ENCODE peak calls at places on chromosomes 4 and X, in seven cellular contexts. O is lung, Q is ovary, J is uterus, X is transverse colon, V is Peyer's patch, C is tibial artery. I is an unnamed sample. For H3K9me3, the result is how much of the 10 kb centered on the place peaks cover.

GRCh38 chr4:142883433-142883832 is 37.3 kb upstream of the INPP4B start:
- DNase-seq in J (no peak), C (no peak), O (no peak), X (no peak), V (no peak), Q (no peak), I (no peak)

GRCh38 chr4:63937961-63938360 is 471.3 kb downstream of the TECRL start:
- DNase-seq in C (no peak), V (no peak), J (peak), X (no peak), Q (peak), O (no peak), I (no peak)

GRCh38 chrX:38917954-38918353 is 116.7 kb downstream of the MID1IP1 start:
- DNase-seq in X (no peak), O (no peak), Q (no peak), J (no peak), V (no peak), C (no peak), I (no peak)

GRCh38 chr4:83890816-83891215 is 354.9 kb downstream of the GPAT3 start:
- DNase-seq in O (no peak), V (no peak), C (no peak), J (no peak), Q (no peak), X (no peak), I (no peak)

GRCh38 chr4:181959121-181959520 is 284.1 kb upstream of the TENM3 start:
- DNase-seq in X (no peak), Q (no peak), V (no peak), C (no peak), J (no peak), O (no peak), I (peak)

GRCh38 chrX:8629871-8630270 is 102.1 kb downstream of the ANOS1 start:
- DNase-seq in V (no peak), O (no peak), X (no peak), J (no peak), C (no peak), Q (no peak), I (no peak)

GRCh38 chr4:46506876-46507275 is 116.9 kb upstream of the GABRA2 start:
- DNase-seq in O (no peak), X (no peak), C (no peak), J (no peak), Q (no peak), V (no peak), I (no peak)

GRCh38 chr4:180669637-180670036 is 1573.6 kb upstream of the TENM3 start:
- DNase-seq in C (no peak), Q (no peak), V (no peak), J (no peak), X (no peak), O (no peak), I (no peak)

GRCh38 chr4:86453044-86453501 is 93.2 kb upstream of the MAPK10 start:
- DNase-seq in X (no peak), V (no peak), C (no peak), J (peak), Q (peak), O (no peak), I (peak)

GRCh38 chrX:73940893-73941470 is 363.0 kb upstream of the ZCCHC13 start:
- DNase-seq in Q (no peak), V (no peak), X (no peak), J (no peak), C (no peak), O (no peak), I (no peak)

GRCh38 chr4:151850751-151851150 is 89.9 kb upstream of the GATB start:
- DNase-seq in C (no peak), J (no peak), O (no peak), X (no peak), Q (no peak), V (no peak), I (no peak)

GRCh38 chr4:113411496-113411938 is 350.0 kb downstream of the CAMK2D start:
- DNase-seq in C (peak), J (no peak), O (peak), Q (no peak), X (no peak), V (no peak), I (no peak)

GRCh38 chr4:94641702-94642560 is 115.8 kb upstream of the BMPR1B start:
- DNase-seq in J (no peak), O (no peak), V (no peak), X (no peak), Q (no peak), C (no peak), I (no peak)

GRCh38 chr4:123555500-123556273 is 159.1 kb downstream of the SPRY1 start:
- DNase-seq in Q (peak), X (peak), V (peak), C (peak), O (peak), J (peak), I (peak)

GRCh38 chr4:173264245-173264959 is 69.8 kb downstream of the HMGB2 start:
- DNase-seq in C (no peak), Q (peak), X (peak), J (peak), V (no peak), O (peak), I (peak)

GRCh38 chrX:113947548-113947947 is 636.3 kb upstream of the HTR2C start:
- DNase-seq in V (no peak), C (no peak), X (no peak), J (no peak), Q (no peak), O (no peak), I (no peak)

GRCh38 chr4:104901438-104901837 is 245.2 kb upstream of the TET2 start:
- DNase-seq in Q (no peak), X (no peak), C (no peak), O (no peak), J (no peak), V (no peak), I (no peak)

GRCh38 chr4:52864816-52865215 is 2.7 kb downstream of the RASL11B start:
- DNase-seq in X (no peak), V (no peak), Q (peak), J (no peak), O (no peak), C (no peak), I (no peak)

GRCh38 chr4:107210450-107211239 is 174.5 kb upstream of the DKK2 start:
- DNase-seq in J (no peak), O (no peak), X (no peak), Q (no peak), C (no peak), V (no peak), I (no peak)

GRCh38 chrX:102126863-102127262 is 1.4 kb downstream of the TCEAL2 start:
- DNase-seq in X (no peak), J (no peak), O (no peak), Q (peak), V (no peak), C (no peak), I (no peak)

GRCh38 chr4:20254517-20255250 is 3.0 kb downstream of the SLIT2 start:
- DNase-seq in X (no peak), Q (peak), V (peak), C (peak), J (peak), O (no peak), I (peak)

GRCh38 chr4:165813606-165814005 is 59.4 kb upstream of the TLL1 start:
- DNase-seq in J (no peak), X (no peak), V (no peak), Q (no peak), O (no peak), C (no peak), I (no peak)

GRCh38 chr4:122603156-122603574 is 17.7 kb downstream of the IL21 start:
- DNase-seq in X (no peak), Q (no peak), V (no peak), C (no peak), J (no peak), O (no peak), I (no peak)

GRCh38 chr4:72286185-72286584 is 254.4 kb downstream of the NPFFR2 start:
- DNase-seq in X (no peak), V (no peak), Q (no peak), J (no peak), C (no peak), O (no peak), I (no peak)

GRCh38 chr4:177105526-177105925 is 204.1 kb upstream of the NEIL3 start:
- DNase-seq in C (no peak), J (no peak), V (no peak), O (no peak), Q (no peak), X (no peak), I (no peak)

GRCh38 chr4:185779520-185779919 is 32.5 kb downstream of the SORBS2 start:
- DNase-seq in O (no peak), C (no peak), J (no peak), V (no peak), Q (no peak), X (no peak), I (no peak)

GRCh38 chrX:48493890-48494364 is 14.9 kb upstream of the PORCN start:
- DNase-seq in C (no peak), O (no peak), J (no peak), Q (no peak), V (no peak), X (no peak), I (peak)

GRCh38 chrX:45515262-45516215 is 314.9 kb upstream of the DIPK2B start:
- DNase-seq in O (peak), C (peak), J (peak), Q (peak), V (no peak), X (peak), I (peak)

GRCh38 chr4:139557506-139558110 is 1.6 kb upstream of the SETD7 start:
- DNase-seq in J (no peak), X (no peak), V (no peak), O (peak), C (no peak), Q (peak), I (no peak)

GRCh38 chrX:85108165-85108564 is 104.5 kb downstream of the APOOL start:
- DNase-seq in V (no peak), Q (no peak), C (no peak), J (no peak), X (no peak), O (no peak), I (no peak)

DNA sequence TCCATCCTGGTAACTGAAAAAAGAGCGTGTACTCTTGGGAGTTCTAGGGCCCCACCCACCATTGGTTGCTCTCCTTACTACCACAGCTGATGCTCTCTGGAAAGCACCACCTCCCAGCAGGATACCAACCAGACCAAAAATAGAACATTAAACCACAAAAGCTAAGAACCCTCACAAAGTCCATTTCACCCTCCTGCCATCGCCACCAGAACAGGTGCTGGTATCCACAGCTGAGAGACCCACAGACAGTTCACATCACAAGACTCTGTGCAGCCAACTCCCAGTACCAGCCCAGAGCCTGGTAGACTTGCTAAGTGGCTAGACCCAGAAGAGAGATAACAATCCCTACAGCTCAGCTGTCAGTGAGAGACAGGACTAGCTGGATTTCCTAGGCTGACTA is 240.6 kb downstream of the PABPC4L start:
- DNase-seq in C (no peak), X (no peak), O (no peak), Q (no peak), J (no peak), V (no peak), I (no peak)
- H3K9me3 ChIP-seq in C (under half), X (under half), O (under half), Q (under half), J (under half), V (under half), I (under half)

GRCh38 chrX:44352739-44353138 is 9.3 kb upstream of the EFHC2 start:
- DNase-seq in O (peak), V (no peak), Q (no peak), C (no peak), X (no peak), J (no peak), I (no peak)
- TF ChIP-seq CTCF in O (no peak), V (no peak), Q (no peak), C (no peak), X (no peak), J (no peak), I (no peak)

GRCh38 chr4:114151-114550 is 10.2 kb upstream of the ZNF718 start:
- DNase-seq in J (no peak), Q (no peak), X (no peak), C (no peak), O (no peak), V (no peak), I (no peak)
- H3K9me3 ChIP-seq in J (under half), Q (under half), X (under half), C (under half), O (under half), V (under half), I (under half)

DNA sequence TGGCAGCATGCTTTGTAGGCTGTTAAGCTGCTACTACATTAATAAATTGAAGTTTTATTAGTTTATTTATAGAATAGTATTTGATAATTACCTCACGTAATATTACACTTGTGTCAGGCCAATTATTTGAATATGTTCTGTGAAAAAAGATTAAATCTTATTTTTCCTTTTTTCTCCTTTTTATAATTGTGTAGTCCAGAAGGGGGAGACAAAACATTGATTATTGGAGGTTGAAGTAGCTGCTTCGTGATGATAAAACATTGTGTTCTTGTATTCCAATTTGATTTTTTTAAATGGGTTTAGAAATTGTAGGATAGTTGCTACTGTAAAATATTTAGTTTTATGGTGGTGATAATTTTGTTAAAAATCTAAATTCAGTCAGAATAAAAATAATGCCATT is 85.7 kb downstream of the DIAPH2 start:
- DNase-seq in O (no peak), X (no peak), J (no peak), V (no peak), Q (no peak), C (no peak), I (no peak)
- TF ChIP-seq CTCF in O (no peak), X (no peak), J (peak), V (no peak), Q (no peak), C (no peak), I (no peak)

GRCh38 chrX:145394344-145394743 is 147.0 kb downstream of the SPANXN1 start:
- DNase-seq in Q (no peak), J (no peak), X (no peak), O (no peak), C (no peak), V (no peak), I (no peak)
- H3K9me3 ChIP-seq in Q (under half), J (under half), X (under half), O (under half), C (under half), V (under half), I (under half)

GRCh38 chr4:82046796-82047195 is 327.0 kb downstream of the HNRNPD start:
- DNase-seq in X (no peak), O (no peak), V (no peak), J (no peak), Q (no peak), C (no peak), I (no peak)
- TF ChIP-seq CTCF in X (no peak), O (no peak), V (no peak), J (no peak), Q (no peak), C (no peak), I (no peak)

GRCh38 chr4:15784959-15785634 is 7.0 kb downstream of the CD38 start:
- DNase-seq in V (no peak), Q (no peak), X (peak), C (no peak), O (no peak), J (no peak), I (no peak)
- H3K9me3 ChIP-seq in V (under half), Q (under half), X (under half), C (under half), O (under half), J (under half), I (under half)